ENCODE peak calls at places on chromosomes 6 and 20, in six cellular contexts. I is lung, Y is heart right ventricle, V is GM23338, C is mammary epithelial cell, U is upper lobe of left lung. W is an unnamed sample.

GRCh38 chr6:138410972-138411667 is 7.1 kb downstream of the HEBP2 start:
- DNase-seq in I (no peak), U (no peak), Y (no peak), C (peak; percentile 94), V (no peak), W (no peak)

GRCh38 chr6:70673601-70674000 is 5.9 kb downstream of the SMAP1 start:
- DNase-seq in I (no peak), C (peak; percentile 26), Y (no peak), U (no peak), V (peak; percentile 33), W (no peak)

GRCh38 chr6:11307226-11307625 is 74.8 kb upstream of the NEDD9 start:
- DNase-seq in Y (no peak), U (no peak), V (no peak), I (no peak), C (peak; percentile 29), W (no peak)

GRCh38 chr6:123402052-123402451 is 234.7 kb downstream of the TRDN start:
- DNase-seq in V (peak; percentile 8), Y (no peak), C (no peak), I (no peak), U (no peak), W (no peak)

GRCh38 chr20:24657211-24657610 is 187.8 kb downstream of the SYNDIG1 start:
- DNase-seq in V (no peak), Y (no peak), U (no peak), C (no peak), I (no peak), W (no peak)

GRCh38 chr6:132020138-132020551 is 69.0 kb upstream of the CCN2 start:
- DNase-seq in U (peak; percentile 28), V (no peak), Y (no peak), I (no peak), C (no peak), W (peak; percentile 84)

GRCh38 chr20:24797864-24798655 is 151.0 kb upstream of the CST7 start:
- DNase-seq in Y (no peak), V (no peak), C (no peak), I (no peak), U (no peak), W (no peak)

GRCh38 chr20:37316116-37316774 is 26.8 kb downstream of the MANBAL start:
- DNase-seq in V (no peak), C (no peak), U (peak; percentile 54), Y (no peak), I (no peak), W (no peak)

GRCh38 chr6:10883312-10884244 is 1.7 kb upstream of the GCM2 start:
- DNase-seq in I (no peak), Y (no peak), C (no peak), U (no peak), V (peak; percentile 49), W (no peak)

GRCh38 chr6:17584241-17584803 is 15.8 kb upstream of the FAM8A1 start:
- DNase-seq in U (peak; percentile 29), V (peak; percentile 80), Y (no peak), C (peak; percentile 58), I (no peak), W (no peak)

GRCh38 chr6:137681445-137682009 is 185.5 kb upstream of the TNFAIP3 start:
- DNase-seq in I (no peak), V (no peak), C (no peak), U (no peak), Y (no peak), W (no peak)

GRCh38 chr20:17504898-17505663 is 26.1 kb downstream of the BFSP1 start:
- DNase-seq in I (peak; percentile 39), U (peak; percentile 54), C (peak; percentile 64), Y (peak; percentile 59), V (peak; percentile 89), W (no peak)

GRCh38 chr6:150640556-150641206 is 41.0 kb downstream of the PLEKHG1 start:
- DNase-seq in I (no peak), U (no peak), C (no peak), V (no peak), Y (no peak), W (no peak)

GRCh38 chr6:75201901-75202672 is 3.8 kb downstream of the COL12A1 start:
- DNase-seq in Y (peak; percentile 44), V (peak; percentile 77), C (peak; percentile 66), U (no peak), I (no peak), W (peak; percentile 79)

GRCh38 chr6:41122373-41122772 is 31.8 kb downstream of the TREML1 start:
- DNase-seq in Y (no peak), U (peak; percentile 26), C (peak; percentile 38), I (no peak), V (no peak), W (no peak)

GRCh38 chr20:18533491-18533890 is 25.8 kb downstream of the SEC23B start:
- DNase-seq in Y (no peak), C (no peak), V (no peak), U (no peak), I (no peak), W (no peak)

GRCh38 chr6:170205534-170206316 is 85.2 kb downstream of the DLL1 start:
- DNase-seq in U (no peak), I (peak; percentile 18), Y (no peak), V (no peak), C (no peak), W (peak; percentile 56)

GRCh38 chr6:723540-723939 is 30.6 kb upstream of the EXOC2 start:
- DNase-seq in Y (no peak), C (no peak), I (no peak), V (no peak), U (no peak), W (no peak)
- TF ChIP-seq CTCF in Y (no peak), C (no peak), I (no peak), V (peak; percentile 30), U (no peak), W (no peak)

DNA sequence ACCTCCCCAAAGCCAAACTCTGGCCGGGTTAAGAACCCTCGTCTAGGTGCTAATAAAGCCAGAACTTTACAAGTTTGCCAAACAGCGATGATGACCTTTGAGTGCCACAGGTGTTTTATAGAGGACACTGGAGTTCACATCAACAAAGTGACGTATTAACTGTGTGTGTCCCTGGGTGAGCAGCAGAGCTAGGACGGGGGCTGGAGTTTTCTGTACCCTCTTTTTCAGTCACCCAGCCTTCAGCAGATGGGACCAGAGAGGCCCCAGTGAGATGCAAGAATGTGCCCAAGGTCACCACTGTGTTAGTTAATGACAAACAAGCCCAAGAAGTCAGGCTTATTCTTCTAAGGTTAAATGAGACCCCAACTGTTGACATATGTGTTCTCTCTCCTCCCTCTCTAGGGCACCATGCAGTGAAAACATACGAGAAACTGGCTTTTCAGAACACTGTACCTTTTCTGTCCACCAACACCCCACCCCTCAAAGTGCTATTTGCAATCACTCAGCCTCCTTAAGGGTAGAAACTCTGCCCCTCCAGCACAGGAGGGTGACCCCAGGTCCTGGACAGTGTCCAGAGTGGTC is 5.3 kb downstream of the SDC4 start:
- DNase-seq in V (no peak), I (no peak), C (no peak), Y (no peak), U (no peak), W (no peak)
- H3K4me3 ChIP-seq in V (peak overlapping the region; percentile 46), I (no peak overlapping the region), C (peak overlapping the region; percentile 12), Y (no peak overlapping the region), U (peak overlapping the region; percentile 55), W (peak overlapping the region; percentile 13)

GRCh38 chr20:271069-271468 is 13.5 kb downstream of the DEFB132 start:
- DNase-seq in U (no peak), C (no peak), V (no peak), I (no peak), Y (no peak), W (no peak)
- TF ChIP-seq CTCF in U (no peak), C (no peak), V (no peak), I (no peak), Y (no peak), W (no peak)

DNA sequence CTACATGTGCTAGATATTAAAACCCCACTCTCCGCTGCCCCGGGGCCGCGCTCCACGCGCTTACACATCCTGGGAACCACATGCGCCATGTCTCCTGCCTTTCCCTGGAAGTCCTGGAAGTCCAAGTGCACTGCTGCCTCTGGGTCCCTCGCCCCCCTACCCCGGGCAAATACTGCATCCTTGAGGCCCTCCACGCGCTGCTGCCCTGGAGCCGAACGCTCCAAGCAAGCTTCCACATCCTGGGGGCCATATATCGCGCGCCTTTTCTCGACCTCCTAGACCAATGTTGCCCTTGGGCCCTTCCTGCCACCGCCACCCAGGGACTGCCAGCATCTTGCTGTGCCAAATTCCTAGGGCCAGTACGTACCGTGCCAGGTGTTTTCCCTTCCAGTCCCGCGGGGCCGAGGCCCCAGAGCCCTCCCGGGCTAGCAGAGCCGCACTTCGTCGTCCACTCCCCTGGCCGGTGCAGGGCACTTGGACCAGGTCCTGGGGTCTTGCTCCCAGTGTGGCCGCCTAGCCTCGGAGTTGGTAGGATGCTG is 779 bp upstream of the KCNG1 start:
- DNase-seq in I (no peak), Y (no peak), V (peak; percentile 36), U (no peak), C (no peak), W (no peak)
- H3K4me3 ChIP-seq in I (no peak overlapping the region), Y (peak overlapping the region; percentile 52), V (peak overlapping the region; percentile 73), U (peak overlapping the region; percentile 38), C (peak overlapping the region; percentile 70), W (peak overlapping the region; percentile 63)

GRCh38 chr6:37127961-37128862 is 41.7 kb upstream of the PIM1 start:
- DNase-seq in U (peak; percentile 70), C (peak; percentile 18), Y (no peak), V (peak; percentile 59), I (no peak), W (no peak)
- TF ChIP-seq CTCF in U (no peak), C (no peak), Y (no peak), V (no peak), I (no peak), W (no peak)

GRCh38 chr6:2624177-2624576 is 126.5 kb downstream of the MYLK4 start:
- DNase-seq in I (no peak), Y (no peak), U (no peak), V (no peak), C (no peak), W (peak; percentile 47)

GRCh38 chr6:2619651-2620050 is 131.1 kb downstream of the MYLK4 start:
- DNase-seq in U (no peak), V (no peak), Y (no peak), C (no peak), I (no peak), W (no peak)

GRCh38 chr6:2623348-2623747 is 127.4 kb downstream of the MYLK4 start:
- DNase-seq in U (no peak), V (peak; percentile 27), I (no peak), Y (no peak), C (no peak), W (no peak)

GRCh38 chr6:2625581-2625980 is 125.1 kb downstream of the MYLK4 start:
- DNase-seq in I (no peak), C (no peak), Y (no peak), U (no peak), V (no peak), W (no peak)

DNA sequence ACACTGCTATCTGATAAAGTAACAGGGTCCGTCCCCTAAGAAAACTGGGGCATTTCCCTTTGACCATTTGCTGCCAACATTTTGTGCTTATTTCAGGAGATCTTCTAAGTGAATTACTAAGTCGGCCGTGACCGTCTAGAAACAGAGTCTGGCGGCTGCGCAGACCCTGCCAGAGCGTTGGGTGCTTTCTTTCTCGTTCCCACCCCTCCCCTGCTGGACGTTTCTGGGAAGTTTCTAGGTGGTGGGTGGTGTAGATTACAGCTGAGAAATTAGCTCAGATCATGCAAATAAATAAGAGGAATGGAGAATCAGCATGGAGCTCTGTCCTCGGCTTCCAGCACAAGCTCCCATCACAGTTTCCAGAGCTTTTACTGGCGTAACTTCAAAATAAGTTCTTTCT is 128.0 kb downstream of the MYLK4 start:
- DNase-seq in U (no peak), C (no peak), Y (no peak), I (no peak), V (no peak), W (no peak)
- H3K4me3 ChIP-seq in U (no peak overlapping the region), C (no peak overlapping the region), Y (no peak overlapping the region), I (no peak overlapping the region), V (no peak overlapping the region), W (no peak overlapping the region)

GRCh38 chr20:63224272-63225081 is 8.5 kb upstream of the YTHDF1 start:
- DNase-seq in Y (peak; percentile 62), V (no peak), U (peak; percentile 45), I (no peak), C (peak; percentile 44), W (no peak)
- TF ChIP-seq CTCF in Y (peak; percentile 17), V (no peak), U (no peak), I (no peak), C (peak; percentile 30), W (no peak)